ENCODE peak calls at places on chromosomes 1 and 21, in four cellular contexts. F, R, H and M are unnamed samples.

GRCh38 chr21:28247454-28248020 is 745.1 kb downstream of the LTN1 start:
- DNase-seq in F (no peak), R (no peak), H (no peak), M (no peak)

GRCh38 chr1:107195476-107195875 is 54.6 kb downstream of the NTNG1 start:
- DNase-seq in F (no peak), R (no peak), H (no peak), M (no peak)

GRCh38 chr1:74010206-74010605 is 187.8 kb downstream of the LRRIQ3 start:
- DNase-seq in F (no peak), R (peak; percentile 58), H (no peak), M (no peak)

GRCh38 chr1:18949689-18950414 is 6.6 kb downstream of the IFFO2 start:
- DNase-seq in F (no peak), R (no peak), H (no peak), M (no peak)

GRCh38 chr1:150162862-150163706 is 13.4 kb downstream of the PLEKHO1 start:
- DNase-seq in F (peak; percentile 94), R (peak; percentile 99), H (peak; percentile 97), M (peak; percentile 56)

GRCh38 chr1:5688479-5689077 is 303.6 kb downstream of the NPHP4 start:
- DNase-seq in F (no peak), R (no peak), H (no peak), M (no peak)

GRCh38 chr1:4044967-4045366 is 144.9 kb upstream of the C1orf174 start:
- DNase-seq in F (no peak), R (no peak), H (no peak), M (no peak)

GRCh38 chr1:77978293-77978968 is 441 bp downstream of the FUBP1 start:
- DNase-seq in F (peak; percentile 79), R (peak; percentile 81), H (peak; percentile 94), M (peak; percentile 77)

GRCh38 chr1:155910621-155911121 is 478 bp downstream of the RIT1 start:
- DNase-seq in F (no peak), R (peak; percentile 35), H (no peak), M (no peak)

GRCh38 chr1:34899906-34900305 is 29.5 kb downstream of the DLGAP3 start:
- DNase-seq in F (no peak), R (no peak), H (no peak), M (no peak)

GRCh38 chr1:82226198-82226505 is 425.4 kb downstream of the ADGRL2 start:
- DNase-seq in F (no peak), R (no peak), H (no peak), M (no peak)

GRCh38 chr1:227771771-227772170 is 36.5 kb downstream of the SNAP47 start:
- DNase-seq in F (no peak), R (no peak), H (no peak), M (no peak)

GRCh38 chr1:229058716-229059115 is 212.2 kb upstream of the RAB4A start:
- DNase-seq in F (no peak), R (no peak), H (no peak), M (no peak)

GRCh38 chr1:93346472-93346991 is 825 bp downstream of the DR1 start:
- DNase-seq in F (no peak), R (peak; percentile 33), H (no peak), M (no peak)

GRCh38 chr1:154419620-154420020 is 14.5 kb downstream of the IL6R start:
- DNase-seq in F (no peak), R (peak; percentile 61), H (peak; percentile 86), M (no peak)

GRCh38 chr1:115677570-115677969 is 35.8 kb downstream of the VANGL1 start:
- DNase-seq in F (no peak), R (no peak), H (no peak), M (no peak)

GRCh38 chr1:28602536-28603439 is 10.7 kb downstream of the RAB42 start:
- DNase-seq in F (no peak), R (peak; percentile 69), H (peak; percentile 45), M (no peak)

GRCh38 chr1:206723500-206724472 is 39.1 kb downstream of the MAPKAPK2 start:
- DNase-seq in F (no peak), R (peak; percentile 66), H (peak; percentile 78), M (no peak)

GRCh38 chr1:176517484-176517883 is 54.5 kb downstream of the PAPPA2 start:
- DNase-seq in F (no peak), R (peak; percentile 94), H (no peak), M (no peak)

GRCh38 chr1:44016081-44016874 is 15.0 kb downstream of the SLC6A9 start:
- DNase-seq in F (no peak), R (no peak), H (no peak), M (no peak)

GRCh38 chr1:172172267-172172880 is 248.1 kb upstream of the C1orf105 start:
- DNase-seq in F (no peak), R (no peak), H (no peak), M (no peak)

GRCh38 chr1:8497196-8497878 is 179.4 kb downstream of the SLC45A1 start:
- DNase-seq in F (no peak), R (no peak), H (peak; percentile 52), M (no peak)

GRCh38 chr1:215518594-215518993 is 48.5 kb upstream of the KCTD3 start:
- DNase-seq in F (no peak), R (no peak), H (no peak), M (no peak)

GRCh38 chr1:25086518-25087079 is 145.7 kb downstream of the SYF2 start:
- DNase-seq in F (no peak), R (no peak), H (no peak), M (no peak)

GRCh38 chr1:63148825-63149645 is 173.3 kb upstream of the FOXD3 start:
- DNase-seq in F (no peak), R (peak; percentile 53), H (peak; percentile 21), M (no peak)

GRCh38 chr1:155017021-155017945 is 14.7 kb downstream of the ZBTB7B start:
- DNase-seq in F (peak; percentile 66), R (peak; percentile 97), H (peak; percentile 35), M (no peak)

GRCh38 chr1:173914366-173914871 is 2.7 kb downstream of the SERPINC1 start:
- DNase-seq in F (no peak), R (peak; percentile 18), H (no peak), M (no peak)